ENCODE peak calls at places on chromosomes 3 and 15, in ten cellular contexts. One of them, this sample, is unnamed.

GRCh38 chr3:72143970-72144717 is 359.2 kb upstream of the PROK2 start:
- DNase-seq in AG08396: no peak
- DNase-seq in erythroblast: no peak
- DNase-seq in GDM1: no peak
- DNase-seq in fibroblast of pulmonary artery: no peak
- DNase-seq in EH: no peak
- DNase-seq in stimulated activated CD4-positive, alpha-beta T cell treated with anti-CD3 and anti-CD28 coated beads, Interleukin-4, amount 100 ng/mL, for 4 hours: no peak
- DNase-seq in hypothalamus: no peak
- DNase-seq in germinal center: no peak
- DNase-seq in cardiac muscle cell: no peak
- DNase-seq in this sample: no peak

GRCh38 chr3:89314454-89314853 is 207.0 kb downstream of the EPHA3 start:
- DNase-seq in AG08396: peak
- DNase-seq in erythroblast: no peak
- DNase-seq in GDM1: no peak
- DNase-seq in fibroblast of pulmonary artery: peak
- DNase-seq in EH: peak
- DNase-seq in stimulated activated CD4-positive, alpha-beta T cell treated with anti-CD3 and anti-CD28 coated beads, Interleukin-4, amount 100 ng/mL, for 4 hours: no peak
- DNase-seq in hypothalamus: no peak
- DNase-seq in germinal center: no peak
- DNase-seq in cardiac muscle cell: peak
- DNase-seq in this sample: peak

GRCh38 chr3:51385621-51386091 is 565 bp downstream of the MANF start:
- DNase-seq in AG08396: no peak
- DNase-seq in erythroblast: peak
- DNase-seq in GDM1: no peak
- DNase-seq in fibroblast of pulmonary artery: no peak
- DNase-seq in EH: peak
- DNase-seq in stimulated activated CD4-positive, alpha-beta T cell treated with anti-CD3 and anti-CD28 coated beads, Interleukin-4, amount 100 ng/mL, for 4 hours: no peak
- DNase-seq in hypothalamus: no peak
- DNase-seq in germinal center: no peak
- DNase-seq in cardiac muscle cell: no peak
- DNase-seq in this sample: no peak

GRCh38 chr3:192010490-192010889 is 549.5 kb downstream of the PYDC2 start:
- DNase-seq in AG08396: no peak
- DNase-seq in erythroblast: no peak
- DNase-seq in GDM1: no peak
- DNase-seq in fibroblast of pulmonary artery: no peak
- DNase-seq in EH: no peak
- DNase-seq in stimulated activated CD4-positive, alpha-beta T cell treated with anti-CD3 and anti-CD28 coated beads, Interleukin-4, amount 100 ng/mL, for 4 hours: no peak
- DNase-seq in hypothalamus: no peak
- DNase-seq in germinal center: no peak
- DNase-seq in cardiac muscle cell: no peak
- DNase-seq in this sample: no peak

GRCh38 chr3:18556001-18556408 is 130.9 kb upstream of the SATB1 start:
- DNase-seq in AG08396: no peak
- DNase-seq in erythroblast: no peak
- DNase-seq in GDM1: no peak
- DNase-seq in fibroblast of pulmonary artery: no peak
- DNase-seq in EH: no peak
- DNase-seq in stimulated activated CD4-positive, alpha-beta T cell treated with anti-CD3 and anti-CD28 coated beads, Interleukin-4, amount 100 ng/mL, for 4 hours: no peak
- DNase-seq in hypothalamus: no peak
- DNase-seq in germinal center: no peak
- DNase-seq in cardiac muscle cell: no peak
- DNase-seq in this sample: no peak

GRCh38 chr15:87498545-87498944 is 758.0 kb downstream of the NTRK3 start:
- DNase-seq in AG08396: no peak
- DNase-seq in erythroblast: no peak
- DNase-seq in GDM1: no peak
- DNase-seq in fibroblast of pulmonary artery: no peak
- DNase-seq in EH: peak
- DNase-seq in stimulated activated CD4-positive, alpha-beta T cell treated with anti-CD3 and anti-CD28 coated beads, Interleukin-4, amount 100 ng/mL, for 4 hours: no peak
- DNase-seq in hypothalamus: no peak
- DNase-seq in germinal center: no peak
- DNase-seq in cardiac muscle cell: no peak
- DNase-seq in this sample: no peak

GRCh38 chr15:36972704-36973103 is 127.6 kb downstream of the MEIS2 start:
- DNase-seq in AG08396: no peak
- DNase-seq in erythroblast: no peak
- DNase-seq in GDM1: no peak
- DNase-seq in fibroblast of pulmonary artery: no peak
- DNase-seq in EH: no peak
- DNase-seq in stimulated activated CD4-positive, alpha-beta T cell treated with anti-CD3 and anti-CD28 coated beads, Interleukin-4, amount 100 ng/mL, for 4 hours: no peak
- DNase-seq in hypothalamus: no peak
- DNase-seq in germinal center: no peak
- DNase-seq in cardiac muscle cell: no peak
- DNase-seq in this sample: no peak

GRCh38 chr3:133448478-133449122 is 48.7 kb downstream of the BFSP2 start:
- DNase-seq in AG08396: no peak
- DNase-seq in erythroblast: no peak
- DNase-seq in GDM1: no peak
- DNase-seq in fibroblast of pulmonary artery: no peak
- DNase-seq in EH: no peak
- DNase-seq in stimulated activated CD4-positive, alpha-beta T cell treated with anti-CD3 and anti-CD28 coated beads, Interleukin-4, amount 100 ng/mL, for 4 hours: peak
- DNase-seq in hypothalamus: no peak
- DNase-seq in germinal center: peak
- DNase-seq in cardiac muscle cell: no peak
- DNase-seq in this sample: no peak

GRCh38 chr3:37301980-37302379 is 127.6 kb upstream of the LRRFIP2 start:
- DNase-seq in AG08396: no peak
- DNase-seq in erythroblast: no peak
- DNase-seq in GDM1: no peak
- DNase-seq in fibroblast of pulmonary artery: no peak
- DNase-seq in EH: no peak
- DNase-seq in stimulated activated CD4-positive, alpha-beta T cell treated with anti-CD3 and anti-CD28 coated beads, Interleukin-4, amount 100 ng/mL, for 4 hours: no peak
- DNase-seq in hypothalamus: no peak
- DNase-seq in germinal center: no peak
- DNase-seq in cardiac muscle cell: no peak
- DNase-seq in this sample: no peak

GRCh38 chr3:31729082-31729481 is 196.4 kb downstream of the STT3B start:
- DNase-seq in AG08396: no peak
- DNase-seq in erythroblast: no peak
- DNase-seq in GDM1: no peak
- DNase-seq in fibroblast of pulmonary artery: no peak
- DNase-seq in EH: no peak
- DNase-seq in stimulated activated CD4-positive, alpha-beta T cell treated with anti-CD3 and anti-CD28 coated beads, Interleukin-4, amount 100 ng/mL, for 4 hours: no peak
- DNase-seq in hypothalamus: no peak
- DNase-seq in germinal center: no peak
- DNase-seq in cardiac muscle cell: no peak
- DNase-seq in this sample: no peak

GRCh38 chr3:58414538-58415197 is 19.0 kb downstream of the PDHB start:
- DNase-seq in AG08396: peak
- DNase-seq in erythroblast: peak
- DNase-seq in GDM1: no peak
- DNase-seq in fibroblast of pulmonary artery: peak
- DNase-seq in EH: peak
- DNase-seq in stimulated activated CD4-positive, alpha-beta T cell treated with anti-CD3 and anti-CD28 coated beads, Interleukin-4, amount 100 ng/mL, for 4 hours: peak
- DNase-seq in hypothalamus: no peak
- DNase-seq in germinal center: peak
- DNase-seq in cardiac muscle cell: peak
- DNase-seq in this sample: peak

GRCh38 chr3:151085889-151086483 is 522 bp downstream of the MED12L start:
- DNase-seq in AG08396: peak
- DNase-seq in erythroblast: peak
- DNase-seq in GDM1: peak
- DNase-seq in fibroblast of pulmonary artery: no peak
- DNase-seq in EH: no peak
- DNase-seq in stimulated activated CD4-positive, alpha-beta T cell treated with anti-CD3 and anti-CD28 coated beads, Interleukin-4, amount 100 ng/mL, for 4 hours: peak
- DNase-seq in hypothalamus: peak
- DNase-seq in germinal center: peak
- DNase-seq in cardiac muscle cell: peak
- DNase-seq in this sample: peak

GRCh38 chr3:36900474-36901443 is 44.1 kb downstream of the TRANK1 start:
- DNase-seq in AG08396: no peak
- DNase-seq in erythroblast: no peak
- DNase-seq in GDM1: no peak
- DNase-seq in fibroblast of pulmonary artery: no peak
- DNase-seq in EH: no peak
- DNase-seq in stimulated activated CD4-positive, alpha-beta T cell treated with anti-CD3 and anti-CD28 coated beads, Interleukin-4, amount 100 ng/mL, for 4 hours: no peak
- DNase-seq in hypothalamus: no peak
- DNase-seq in germinal center: peak
- DNase-seq in cardiac muscle cell: no peak
- DNase-seq in this sample: no peak

GRCh38 chr3:72907851-72908620 is 20.2 kb downstream of the GXYLT2 start:
- DNase-seq in AG08396: peak
- DNase-seq in erythroblast: no peak
- DNase-seq in GDM1: no peak
- DNase-seq in fibroblast of pulmonary artery: peak
- DNase-seq in EH: peak
- DNase-seq in stimulated activated CD4-positive, alpha-beta T cell treated with anti-CD3 and anti-CD28 coated beads, Interleukin-4, amount 100 ng/mL, for 4 hours: no peak
- DNase-seq in hypothalamus: no peak
- DNase-seq in germinal center: no peak
- DNase-seq in cardiac muscle cell: no peak
- DNase-seq in this sample: no peak

GRCh38 chr3:48403533-48404439 is 26.1 kb downstream of the PLXNB1 start:
- DNase-seq in AG08396: no peak
- DNase-seq in erythroblast: no peak
- DNase-seq in GDM1: no peak
- DNase-seq in fibroblast of pulmonary artery: no peak
- DNase-seq in EH: no peak
- DNase-seq in stimulated activated CD4-positive, alpha-beta T cell treated with anti-CD3 and anti-CD28 coated beads, Interleukin-4, amount 100 ng/mL, for 4 hours: no peak
- DNase-seq in hypothalamus: no peak
- DNase-seq in germinal center: no peak
- DNase-seq in cardiac muscle cell: no peak
- DNase-seq in this sample: no peak

GRCh38 chr15:99148851-99149276 is 44.0 kb downstream of the SYNM start:
- DNase-seq in AG08396: no peak
- DNase-seq in erythroblast: no peak
- DNase-seq in GDM1: no peak
- DNase-seq in fibroblast of pulmonary artery: no peak
- DNase-seq in EH: no peak
- DNase-seq in stimulated activated CD4-positive, alpha-beta T cell treated with anti-CD3 and anti-CD28 coated beads, Interleukin-4, amount 100 ng/mL, for 4 hours: no peak
- DNase-seq in hypothalamus: no peak
- DNase-seq in germinal center: no peak
- DNase-seq in cardiac muscle cell: peak
- DNase-seq in this sample: no peak

GRCh38 chr15:66288796-66289195 is 4.6 kb upstream of the DIS3L start:
- DNase-seq in AG08396: peak
- DNase-seq in erythroblast: no peak
- DNase-seq in GDM1: no peak
- DNase-seq in fibroblast of pulmonary artery: no peak
- DNase-seq in EH: peak
- DNase-seq in stimulated activated CD4-positive, alpha-beta T cell treated with anti-CD3 and anti-CD28 coated beads, Interleukin-4, amount 100 ng/mL, for 4 hours: no peak
- DNase-seq in hypothalamus: no peak
- DNase-seq in germinal center: no peak
- DNase-seq in cardiac muscle cell: no peak
- DNase-seq in this sample: no peak

GRCh38 chr3:189099031-189099471 is 72.7 kb upstream of the TPRG1 start:
- DNase-seq in AG08396: peak
- DNase-seq in erythroblast: no peak
- DNase-seq in GDM1: no peak
- DNase-seq in fibroblast of pulmonary artery: no peak
- DNase-seq in EH: peak
- DNase-seq in stimulated activated CD4-positive, alpha-beta T cell treated with anti-CD3 and anti-CD28 coated beads, Interleukin-4, amount 100 ng/mL, for 4 hours: no peak
- DNase-seq in hypothalamus: no peak
- DNase-seq in germinal center: no peak
- DNase-seq in cardiac muscle cell: no peak
- DNase-seq in this sample: no peak

GRCh38 chr3:119019767-119020518 is 14.7 kb downstream of the IGSF11 start:
- DNase-seq in AG08396: no peak
- DNase-seq in erythroblast: no peak
- DNase-seq in GDM1: no peak
- DNase-seq in fibroblast of pulmonary artery: no peak
- DNase-seq in EH: no peak
- DNase-seq in stimulated activated CD4-positive, alpha-beta T cell treated with anti-CD3 and anti-CD28 coated beads, Interleukin-4, amount 100 ng/mL, for 4 hours: no peak
- DNase-seq in hypothalamus: no peak
- DNase-seq in germinal center: no peak
- DNase-seq in cardiac muscle cell: no peak
- DNase-seq in this sample: no peak

GRCh38 chr3:194043516-194043915 is 92.4 kb upstream of the HES1 start:
- DNase-seq in AG08396: peak
- DNase-seq in erythroblast: no peak
- DNase-seq in GDM1: peak
- DNase-seq in fibroblast of pulmonary artery: peak
- DNase-seq in EH: peak
- DNase-seq in stimulated activated CD4-positive, alpha-beta T cell treated with anti-CD3 and anti-CD28 coated beads, Interleukin-4, amount 100 ng/mL, for 4 hours: no peak
- DNase-seq in hypothalamus: no peak
- DNase-seq in germinal center: no peak
- DNase-seq in cardiac muscle cell: no peak
- DNase-seq in this sample: no peak

GRCh38 chr15:94086360-94086759 is 145.0 kb upstream of the MCTP2 start:
- DNase-seq in AG08396: no peak
- DNase-seq in erythroblast: no peak
- DNase-seq in GDM1: no peak
- DNase-seq in fibroblast of pulmonary artery: no peak
- DNase-seq in EH: peak
- DNase-seq in stimulated activated CD4-positive, alpha-beta T cell treated with anti-CD3 and anti-CD28 coated beads, Interleukin-4, amount 100 ng/mL, for 4 hours: no peak
- DNase-seq in hypothalamus: no peak
- DNase-seq in germinal center: no peak
- DNase-seq in cardiac muscle cell: no peak
- DNase-seq in this sample: no peak

GRCh38 chr3:184320099-184320445 is 5.7 kb downstream of the EIF4G1 start:
- DNase-seq in AG08396: peak
- DNase-seq in erythroblast: peak
- DNase-seq in GDM1: no peak
- DNase-seq in fibroblast of pulmonary artery: peak
- DNase-seq in EH: peak
- DNase-seq in stimulated activated CD4-positive, alpha-beta T cell treated with anti-CD3 and anti-CD28 coated beads, Interleukin-4, amount 100 ng/mL, for 4 hours: peak
- DNase-seq in hypothalamus: peak
- DNase-seq in germinal center: no peak
- DNase-seq in cardiac muscle cell: no peak
- DNase-seq in this sample: peak

GRCh38 chr3:197186887-197187588 is 111.4 kb downstream of the DLG1 start:
- DNase-seq in AG08396: peak
- DNase-seq in erythroblast: peak
- DNase-seq in GDM1: peak
- DNase-seq in fibroblast of pulmonary artery: peak
- DNase-seq in EH: peak
- DNase-seq in stimulated activated CD4-positive, alpha-beta T cell treated with anti-CD3 and anti-CD28 coated beads, Interleukin-4, amount 100 ng/mL, for 4 hours: no peak
- DNase-seq in hypothalamus: no peak
- DNase-seq in germinal center: peak
- DNase-seq in cardiac muscle cell: peak
- DNase-seq in this sample: peak

GRCh38 chr15:85781099-85781498 is 13.6 kb downstream of the KLHL25 start:
- DNase-seq in AG08396: no peak
- DNase-seq in erythroblast: no peak
- DNase-seq in GDM1: no peak
- DNase-seq in fibroblast of pulmonary artery: no peak
- DNase-seq in EH: no peak
- DNase-seq in stimulated activated CD4-positive, alpha-beta T cell treated with anti-CD3 and anti-CD28 coated beads, Interleukin-4, amount 100 ng/mL, for 4 hours: no peak
- DNase-seq in hypothalamus: no peak
- DNase-seq in germinal center: no peak
- DNase-seq in cardiac muscle cell: no peak
- DNase-seq in this sample: no peak

GRCh38 chr3:49656541-49657112 is 17.5 kb upstream of the APEH start:
- DNase-seq in AG08396: no peak
- DNase-seq in erythroblast: no peak
- DNase-seq in GDM1: no peak
- DNase-seq in fibroblast of pulmonary artery: peak
- DNase-seq in EH: no peak
- DNase-seq in stimulated activated CD4-positive, alpha-beta T cell treated with anti-CD3 and anti-CD28 coated beads, Interleukin-4, amount 100 ng/mL, for 4 hours: no peak
- DNase-seq in hypothalamus: no peak
- DNase-seq in germinal center: no peak
- DNase-seq in cardiac muscle cell: no peak
- DNase-seq in this sample: peak

GRCh38 chr3:126125341-126125740 is 41.4 kb upstream of the SLC41A3 start:
- DNase-seq in AG08396: no peak
- DNase-seq in erythroblast: no peak
- DNase-seq in GDM1: no peak
- DNase-seq in fibroblast of pulmonary artery: no peak
- DNase-seq in EH: no peak
- DNase-seq in stimulated activated CD4-positive, alpha-beta T cell treated with anti-CD3 and anti-CD28 coated beads, Interleukin-4, amount 100 ng/mL, for 4 hours: no peak
- DNase-seq in hypothalamus: no peak
- DNase-seq in germinal center: no peak
- DNase-seq in cardiac muscle cell: no peak
- DNase-seq in this sample: no peak

GRCh38 chr3:12754315-12754714 is 4.7 kb downstream of the TMEM40 start:
- DNase-seq in AG08396: no peak
- DNase-seq in erythroblast: no peak
- DNase-seq in GDM1: no peak
- DNase-seq in fibroblast of pulmonary artery: no peak
- DNase-seq in EH: no peak
- DNase-seq in stimulated activated CD4-positive, alpha-beta T cell treated with anti-CD3 and anti-CD28 coated beads, Interleukin-4, amount 100 ng/mL, for 4 hours: no peak
- DNase-seq in hypothalamus: no peak
- DNase-seq in germinal center: no peak
- DNase-seq in cardiac muscle cell: no peak
- DNase-seq in this sample: no peak

GRCh38 chr3:150330174-150330573 is 77.9 kb upstream of the TSC22D2 start:
- DNase-seq in AG08396: no peak
- DNase-seq in erythroblast: no peak
- DNase-seq in GDM1: no peak
- DNase-seq in fibroblast of pulmonary artery: no peak
- DNase-seq in EH: no peak
- DNase-seq in stimulated activated CD4-positive, alpha-beta T cell treated with anti-CD3 and anti-CD28 coated beads, Interleukin-4, amount 100 ng/mL, for 4 hours: no peak
- DNase-seq in hypothalamus: no peak
- DNase-seq in germinal center: no peak
- DNase-seq in cardiac muscle cell: no peak
- DNase-seq in this sample: no peak